ENCODE peak calls at places on chromosomes 7 and 10, in six cellular contexts. U is heart left ventricle, F is fibroblast of the aortic adventitia, R is ureter, Z is GM06990, J is AG08396. Q is an unnamed sample.

GRCh38 chr10:111297351-111297848 is 220.6 kb downstream of the ADRA2A start:
- DNase-seq in U (no peak), F (no peak), J (no peak), Z (no peak), R (no peak), Q (no peak)

GRCh38 chr10:99534939-99535763 is 2.4 kb downstream of the NKX2-3 start:
- DNase-seq in Z (peak; percentile 50), U (no peak), J (no peak), R (no peak), F (no peak), Q (peak; percentile 41)

GRCh38 chr10:22252801-22253577 is 35.2 kb upstream of the EBLN1 start:
- DNase-seq in R (peak; percentile 54), U (peak; percentile 52), J (peak; percentile 30), Z (peak; percentile 62), F (no peak), Q (peak; percentile 29)

GRCh38 chr7:1197997-1198632 is 34.6 kb upstream of the UNCX start:
- DNase-seq in Z (no peak), J (peak; percentile 86), U (no peak), F (peak; percentile 39), R (no peak), Q (no peak)

GRCh38 chr7:20514364-20514763 is 101.1 kb upstream of the ABCB5 start:
- DNase-seq in R (no peak), J (peak; percentile 3), F (peak; percentile 79), U (no peak), Z (no peak), Q (peak; percentile 60)

GRCh38 chr10:43691503-43691902 is 42.8 kb upstream of the ZNF32 start:
- DNase-seq in Z (no peak), F (peak; percentile 45), U (no peak), R (no peak), J (peak; percentile 55), Q (no peak)

GRCh38 chr7:54985405-54986360 is 33.1 kb upstream of the EGFR start:
- DNase-seq in F (peak; percentile 69), R (no peak), J (peak; percentile 63), U (no peak), Z (no peak), Q (peak; percentile 65)

GRCh38 chr7:4706384-4707032 is 24.4 kb downstream of the FOXK1 start:
- DNase-seq in F (no peak), J (no peak), U (no peak), Z (no peak), R (no peak), Q (peak; percentile 62)

GRCh38 chr10:91597397-91597881 is 35.4 kb downstream of the PPP1R3C start:
- DNase-seq in Z (no peak), R (no peak), U (no peak), F (peak; percentile 60), J (no peak), Q (peak; percentile 57)

GRCh38 chr7:28891192-28891872 is 66.8 kb downstream of the TRIL start:
- DNase-seq in U (no peak), Z (no peak), R (no peak), F (no peak), J (no peak), Q (no peak)

GRCh38 chr7:30869794-30870491 is 41.7 kb upstream of the AQP1 start:
- DNase-seq in J (no peak), F (no peak), R (no peak), Z (no peak), U (peak; percentile 72), Q (peak; percentile 77)

GRCh38 chr10:78283069-78283682 is 249.5 kb downstream of the RPS24 start:
- DNase-seq in U (no peak), R (no peak), F (no peak), J (no peak), Z (no peak), Q (no peak)

GRCh38 chr7:5693529-5693928 is 87.9 kb downstream of the RNF216 start:
- DNase-seq in F (peak; percentile 56), U (peak; percentile 58), J (no peak), R (no peak), Z (peak; percentile 79), Q (peak; percentile 22)

GRCh38 chr10:65861249-65861648 is 1064.6 kb upstream of the LRRTM3 start:
- DNase-seq in J (no peak), R (no peak), Z (peak; percentile 12), U (no peak), F (no peak), Q (no peak)

GRCh38 chr7:105896407-105896842 is 20.0 kb upstream of the ATXN7L1 start:
- DNase-seq in F (no peak), Z (no peak), U (no peak), J (no peak), R (no peak), Q (no peak)

GRCh38 chr10:59625842-59626522 is 83.7 kb downstream of the SLC16A9 start:
- DNase-seq in R (peak; percentile 51), U (peak; percentile 29), Z (peak; percentile 4), F (peak; percentile 92), J (peak; percentile 70), Q (peak; percentile 74)

GRCh38 chr10:125037145-125037544 is 95.2 kb downstream of the ZRANB1 start:
- DNase-seq in R (no peak), F (peak; percentile 67), Z (no peak), U (no peak), J (peak; percentile 54), Q (no peak)

GRCh38 chr10:104085801-104086400 is at the start of gene COL17A1:
- DNase-seq in Z (no peak), U (no peak), R (no peak), J (no peak), F (no peak), Q (no peak)

GRCh38 chr7:1571261-1571650 is 1.4 kb upstream of the PSMG3 start:
- DNase-seq in U (no peak), J (no peak), R (no peak), Z (no peak), F (peak; percentile 84), Q (no peak)

GRCh38 chr7:151187409-151188251 is 580 bp upstream of the ASB10 start:
- DNase-seq in F (no peak), J (no peak), Z (no peak), U (peak; percentile 72), R (no peak), Q (no peak)

GRCh38 chr7:107914834-107915233 is 23.9 kb downstream of the DLD start:
- DNase-seq in J (no peak), R (no peak), Z (no peak), U (no peak), F (no peak), Q (no peak)

GRCh38 chr10:113133497-113133896 is 183.4 kb downstream of the TCF7L2 start:
- DNase-seq in R (no peak), J (peak; percentile 27), Z (no peak), F (peak; percentile 85), U (no peak), Q (peak; percentile 12)

GRCh38 chr10:31318854-31319601 is at the start of gene ZEB1:
- DNase-seq in U (peak; percentile 95), F (peak; percentile 96), Z (peak; percentile 91), J (peak; percentile 86), R (peak; percentile 90), Q (peak; percentile 92)

GRCh38 chr10:341081-341740 is 206.0 kb downstream of the ZMYND11 start:
- DNase-seq in J (no peak), Z (no peak), U (no peak), F (no peak), R (peak; percentile 30), Q (no peak)

GRCh38 chr10:12340937-12341336 is 8.4 kb upstream of the CAMK1D start:
- DNase-seq in Z (no peak), J (no peak), R (no peak), U (no peak), F (no peak), Q (no peak)

GRCh38 chr7:4727914-4728705 is 46.0 kb downstream of the FOXK1 start:
- DNase-seq in J (no peak), F (no peak), Z (no peak), U (no peak), R (no peak), Q (no peak)

GRCh38 chr10:22370320-22370719 is 25.0 kb downstream of the SPAG6 start:
- DNase-seq in J (no peak), R (no peak), U (no peak), F (no peak), Z (no peak), Q (no peak)

GRCh38 chr10:51852297-51852696 is 152.9 kb upstream of the CSTF2T start:
- DNase-seq in R (no peak), F (no peak), U (no peak), J (no peak), Z (no peak), Q (no peak)

GRCh38 chr7:94368371-94368791 is 26.3 kb upstream of the COL1A2 start:
- DNase-seq in Z (no peak), U (no peak), F (peak; percentile 98), J (peak; percentile 23), R (no peak), Q (peak; percentile 91)

GRCh38 chr7:30148951-30149459 is 14.2 kb downstream of the MTURN start:
- DNase-seq in J (no peak), R (no peak), F (no peak), Z (peak; percentile 22), U (no peak), Q (no peak)